ENCODE peak calls at places on chromosome 22, in nine cellular contexts. One of them, this sample, is unnamed.

GRCh38 chr22:32628626-32629587 is 154.3 kb downstream of the FBXO7 start:
- DNase-seq in IMR-90: peak
- DNase-seq in WTC11: no peak
- DNase-seq in AG08395: peak
- DNase-seq in activated T-cell treated with anti-CD3 and anti-CD28 coated beads, Interleukin-2, amount 50 U/mL, for 1 hour: no peak
- DNase-seq in islet precursor cell: no peak
- DNase-seq in tibial nerve: no peak
- DNase-seq in CD4-positive, CD25-positive, alpha-beta regulatory T cell: no peak
- DNase-seq in MV-4-11: no peak
- DNase-seq in this sample: no peak

GRCh38 chr22:35811670-35812069 is 94.0 kb downstream of the APOL5 start:
- DNase-seq in WTC11: no peak
- DNase-seq in IMR-90: no peak
- DNase-seq in activated T-cell treated with anti-CD3 and anti-CD28 coated beads, Interleukin-2, amount 50 U/mL, for 1 hour: no peak
- DNase-seq in islet precursor cell: no peak
- DNase-seq in MV-4-11: no peak
- DNase-seq in CD4-positive, CD25-positive, alpha-beta regulatory T cell: no peak
- DNase-seq in tibial nerve: no peak
- DNase-seq in AG08395: no peak
- DNase-seq in this sample: no peak

GRCh38 chr22:48234011-48234410 is 1471.6 kb downstream of the TBC1D22A start:
- DNase-seq in CD4-positive, CD25-positive, alpha-beta regulatory T cell: no peak
- DNase-seq in islet precursor cell: peak
- DNase-seq in tibial nerve: no peak
- DNase-seq in AG08395: no peak
- DNase-seq in activated T-cell treated with anti-CD3 and anti-CD28 coated beads, Interleukin-2, amount 50 U/mL, for 1 hour: no peak
- DNase-seq in MV-4-11: no peak
- DNase-seq in IMR-90: no peak
- DNase-seq in WTC11: no peak
- DNase-seq in this sample: no peak

GRCh38 chr22:20036119-20036518 is 15.2 kb downstream of the TANGO2 start:
- DNase-seq in islet precursor cell: no peak
- DNase-seq in CD4-positive, CD25-positive, alpha-beta regulatory T cell: no peak
- DNase-seq in AG08395: no peak
- DNase-seq in WTC11: no peak
- DNase-seq in MV-4-11: no peak
- DNase-seq in IMR-90: no peak
- DNase-seq in tibial nerve: no peak
- DNase-seq in activated T-cell treated with anti-CD3 and anti-CD28 coated beads, Interleukin-2, amount 50 U/mL, for 1 hour: no peak
- DNase-seq in this sample: no peak

GRCh38 chr22:31618057-31618456 is 44.0 kb downstream of the PISD start:
- DNase-seq in WTC11: no peak
- DNase-seq in IMR-90: no peak
- DNase-seq in AG08395: no peak
- DNase-seq in tibial nerve: no peak
- DNase-seq in MV-4-11: no peak
- DNase-seq in islet precursor cell: no peak
- DNase-seq in CD4-positive, CD25-positive, alpha-beta regulatory T cell: no peak
- DNase-seq in activated T-cell treated with anti-CD3 and anti-CD28 coated beads, Interleukin-2, amount 50 U/mL, for 1 hour: no peak
- DNase-seq in this sample: no peak

GRCh38 chr22:49979587-49980264 is 19.2 kb downstream of the PIM3 start:
- DNase-seq in AG08395: peak
- DNase-seq in islet precursor cell: peak
- DNase-seq in IMR-90: no peak
- DNase-seq in activated T-cell treated with anti-CD3 and anti-CD28 coated beads, Interleukin-2, amount 50 U/mL, for 1 hour: no peak
- DNase-seq in tibial nerve: no peak
- DNase-seq in CD4-positive, CD25-positive, alpha-beta regulatory T cell: peak
- DNase-seq in WTC11: peak
- DNase-seq in MV-4-11: peak
- DNase-seq in this sample: peak

GRCh38 chr22:24996420-24996952 is 44.0 kb downstream of the KIAA1671 start:
- DNase-seq in WTC11: peak
- DNase-seq in IMR-90: no peak
- DNase-seq in MV-4-11: no peak
- DNase-seq in AG08395: peak
- DNase-seq in activated T-cell treated with anti-CD3 and anti-CD28 coated beads, Interleukin-2, amount 50 U/mL, for 1 hour: no peak
- DNase-seq in tibial nerve: no peak
- DNase-seq in islet precursor cell: peak
- DNase-seq in CD4-positive, CD25-positive, alpha-beta regulatory T cell: peak
- DNase-seq in this sample: peak

GRCh38 chr22:36465232-36466021 is 16.0 kb downstream of the TXN2 start:
- DNase-seq in activated T-cell treated with anti-CD3 and anti-CD28 coated beads, Interleukin-2, amount 50 U/mL, for 1 hour: no peak
- DNase-seq in MV-4-11: no peak
- DNase-seq in CD4-positive, CD25-positive, alpha-beta regulatory T cell: no peak
- DNase-seq in IMR-90: peak
- DNase-seq in islet precursor cell: peak
- DNase-seq in AG08395: peak
- DNase-seq in tibial nerve: no peak
- DNase-seq in WTC11: no peak
- DNase-seq in this sample: no peak

GRCh38 chr22:27372969-27373670 is 428.4 kb downstream of the MN1 start:
- DNase-seq in tibial nerve: no peak
- DNase-seq in WTC11: peak
- DNase-seq in CD4-positive, CD25-positive, alpha-beta regulatory T cell: no peak
- DNase-seq in MV-4-11: no peak
- DNase-seq in activated T-cell treated with anti-CD3 and anti-CD28 coated beads, Interleukin-2, amount 50 U/mL, for 1 hour: no peak
- DNase-seq in AG08395: no peak
- DNase-seq in islet precursor cell: peak
- DNase-seq in IMR-90: no peak
- DNase-seq in this sample: peak

GRCh38 chr22:46454910-46455269 is 82.5 kb downstream of the CELSR1 start:
- DNase-seq in WTC11: no peak
- DNase-seq in IMR-90: peak
- DNase-seq in AG08395: no peak
- DNase-seq in tibial nerve: no peak
- DNase-seq in MV-4-11: no peak
- DNase-seq in islet precursor cell: peak
- DNase-seq in activated T-cell treated with anti-CD3 and anti-CD28 coated beads, Interleukin-2, amount 50 U/mL, for 1 hour: no peak
- DNase-seq in CD4-positive, CD25-positive, alpha-beta regulatory T cell: no peak
- DNase-seq in this sample: no peak

GRCh38 chr22:26897384-26897783 is 240.0 kb downstream of the MIAT start:
- DNase-seq in MV-4-11: no peak
- DNase-seq in IMR-90: no peak
- DNase-seq in WTC11: no peak
- DNase-seq in AG08395: no peak
- DNase-seq in tibial nerve: no peak
- DNase-seq in CD4-positive, CD25-positive, alpha-beta regulatory T cell: no peak
- DNase-seq in activated T-cell treated with anti-CD3 and anti-CD28 coated beads, Interleukin-2, amount 50 U/mL, for 1 hour: no peak
- DNase-seq in islet precursor cell: peak
- DNase-seq in this sample: no peak

GRCh38 chr22:49052023-49052538 is 775.6 kb downstream of the BRD1 start:
- DNase-seq in CD4-positive, CD25-positive, alpha-beta regulatory T cell: peak
- DNase-seq in AG08395: peak
- DNase-seq in MV-4-11: no peak
- DNase-seq in WTC11: no peak
- DNase-seq in activated T-cell treated with anti-CD3 and anti-CD28 coated beads, Interleukin-2, amount 50 U/mL, for 1 hour: peak
- DNase-seq in IMR-90: no peak
- DNase-seq in islet precursor cell: no peak
- DNase-seq in tibial nerve: no peak
- DNase-seq in this sample: no peak

GRCh38 chr22:20567993-20568417 is 60.6 kb downstream of the MED15 start:
- DNase-seq in islet precursor cell: peak
- DNase-seq in tibial nerve: no peak
- DNase-seq in CD4-positive, CD25-positive, alpha-beta regulatory T cell: no peak
- DNase-seq in activated T-cell treated with anti-CD3 and anti-CD28 coated beads, Interleukin-2, amount 50 U/mL, for 1 hour: no peak
- DNase-seq in MV-4-11: no peak
- DNase-seq in AG08395: peak
- DNase-seq in IMR-90: peak
- DNase-seq in WTC11: peak
- DNase-seq in this sample: no peak

GRCh38 chr22:40128989-40129388 is 48.7 kb upstream of the TNRC6B start:
- DNase-seq in CD4-positive, CD25-positive, alpha-beta regulatory T cell: peak
- DNase-seq in MV-4-11: peak
- DNase-seq in activated T-cell treated with anti-CD3 and anti-CD28 coated beads, Interleukin-2, amount 50 U/mL, for 1 hour: no peak
- DNase-seq in IMR-90: no peak
- DNase-seq in tibial nerve: no peak
- DNase-seq in AG08395: no peak
- DNase-seq in WTC11: no peak
- DNase-seq in islet precursor cell: no peak
- DNase-seq in this sample: no peak

GRCh38 chr22:38982008-38982927 is at the start of gene APOBEC3B:
- DNase-seq in activated T-cell treated with anti-CD3 and anti-CD28 coated beads, Interleukin-2, amount 50 U/mL, for 1 hour: peak
- DNase-seq in islet precursor cell: peak
- DNase-seq in IMR-90: peak
- DNase-seq in WTC11: no peak
- DNase-seq in AG08395: peak
- DNase-seq in CD4-positive, CD25-positive, alpha-beta regulatory T cell: peak
- DNase-seq in tibial nerve: peak
- DNase-seq in MV-4-11: peak
- DNase-seq in this sample: no peak